ENCODE peak calls at places on chromosomes 5 and 9, in five cellular contexts. One of them, this sample, is unnamed.

GRCh38 chr5:180352116-180352975 is 790 bp downstream of the GFPT2 start:
- DNase-seq in H54: peak; percentile 44
- DNase-seq in GM12891: no peak
- DNase-seq in spleen: no peak
- DNase-seq in heart left ventricle: peak; percentile 43
- DNase-seq in this sample: no peak

GRCh38 chr5:127754259-127754658 is 51.1 kb downstream of the CCDC192 start:
- DNase-seq in H54: no peak
- DNase-seq in GM12891: no peak
- DNase-seq in spleen: no peak
- DNase-seq in heart left ventricle: no peak
- DNase-seq in this sample: no peak

GRCh38 chr5:44242791-44243190 is 146.4 kb downstream of the FGF10 start:
- DNase-seq in H54: no peak
- DNase-seq in GM12891: no peak
- DNase-seq in spleen: no peak
- DNase-seq in heart left ventricle: no peak
- DNase-seq in this sample: no peak

GRCh38 chr9:135903358-135903656 is 4.0 kb downstream of the CAMSAP1 start:
- DNase-seq in H54: no peak
- DNase-seq in GM12891: no peak
- DNase-seq in spleen: no peak
- DNase-seq in heart left ventricle: no peak
- DNase-seq in this sample: no peak

GRCh38 chr9:77864096-77864889 is 167.3 kb downstream of the GNAQ start:
- DNase-seq in H54: no peak
- DNase-seq in GM12891: no peak
- DNase-seq in spleen: no peak
- DNase-seq in heart left ventricle: no peak
- DNase-seq in this sample: no peak

GRCh38 chr9:123453904-123454321 is 97.9 kb downstream of the CRB2 start:
- DNase-seq in H54: no peak
- DNase-seq in GM12891: no peak
- DNase-seq in spleen: peak; percentile 43
- DNase-seq in heart left ventricle: peak; percentile 38
- DNase-seq in this sample: no peak

GRCh38 chr5:76836181-76836580 is 13.6 kb upstream of the S100Z start:
- DNase-seq in H54: no peak
- DNase-seq in GM12891: no peak
- DNase-seq in spleen: no peak
- DNase-seq in heart left ventricle: no peak
- DNase-seq in this sample: no peak

GRCh38 chr5:80961376-80962281 is 1.5 kb downstream of the RASGRF2 start:
- DNase-seq in H54: no peak
- DNase-seq in GM12891: no peak
- DNase-seq in spleen: no peak
- DNase-seq in heart left ventricle: no peak
- DNase-seq in this sample: no peak

GRCh38 chr5:176652136-176652535 is 4.9 kb downstream of the TSPAN17 start:
- DNase-seq in H54: no peak
- DNase-seq in GM12891: no peak
- DNase-seq in spleen: no peak
- DNase-seq in heart left ventricle: no peak
- DNase-seq in this sample: no peak

GRCh38 chr9:120267929-120268328 is 312.0 kb downstream of the CDK5RAP2 start:
- DNase-seq in H54: no peak
- DNase-seq in GM12891: no peak
- DNase-seq in spleen: no peak
- DNase-seq in heart left ventricle: no peak
- DNase-seq in this sample: no peak

GRCh38 chr5:142281966-142282365 is 42.9 kb downstream of the SPRY4 start:
- DNase-seq in H54: no peak
- DNase-seq in GM12891: no peak
- DNase-seq in spleen: no peak
- DNase-seq in heart left ventricle: no peak
- DNase-seq in this sample: no peak

GRCh38 chr9:126417684-126418083 is 91.1 kb downstream of the MVB12B start:
- DNase-seq in H54: no peak
- DNase-seq in GM12891: no peak
- DNase-seq in spleen: no peak
- DNase-seq in heart left ventricle: no peak
- DNase-seq in this sample: no peak

GRCh38 chr9:133141833-133142594 is 21.0 kb upstream of the RALGDS start:
- DNase-seq in H54: no peak
- DNase-seq in GM12891: peak; percentile 68
- DNase-seq in spleen: peak; percentile 89
- DNase-seq in heart left ventricle: no peak
- DNase-seq in this sample: no peak

DNA sequence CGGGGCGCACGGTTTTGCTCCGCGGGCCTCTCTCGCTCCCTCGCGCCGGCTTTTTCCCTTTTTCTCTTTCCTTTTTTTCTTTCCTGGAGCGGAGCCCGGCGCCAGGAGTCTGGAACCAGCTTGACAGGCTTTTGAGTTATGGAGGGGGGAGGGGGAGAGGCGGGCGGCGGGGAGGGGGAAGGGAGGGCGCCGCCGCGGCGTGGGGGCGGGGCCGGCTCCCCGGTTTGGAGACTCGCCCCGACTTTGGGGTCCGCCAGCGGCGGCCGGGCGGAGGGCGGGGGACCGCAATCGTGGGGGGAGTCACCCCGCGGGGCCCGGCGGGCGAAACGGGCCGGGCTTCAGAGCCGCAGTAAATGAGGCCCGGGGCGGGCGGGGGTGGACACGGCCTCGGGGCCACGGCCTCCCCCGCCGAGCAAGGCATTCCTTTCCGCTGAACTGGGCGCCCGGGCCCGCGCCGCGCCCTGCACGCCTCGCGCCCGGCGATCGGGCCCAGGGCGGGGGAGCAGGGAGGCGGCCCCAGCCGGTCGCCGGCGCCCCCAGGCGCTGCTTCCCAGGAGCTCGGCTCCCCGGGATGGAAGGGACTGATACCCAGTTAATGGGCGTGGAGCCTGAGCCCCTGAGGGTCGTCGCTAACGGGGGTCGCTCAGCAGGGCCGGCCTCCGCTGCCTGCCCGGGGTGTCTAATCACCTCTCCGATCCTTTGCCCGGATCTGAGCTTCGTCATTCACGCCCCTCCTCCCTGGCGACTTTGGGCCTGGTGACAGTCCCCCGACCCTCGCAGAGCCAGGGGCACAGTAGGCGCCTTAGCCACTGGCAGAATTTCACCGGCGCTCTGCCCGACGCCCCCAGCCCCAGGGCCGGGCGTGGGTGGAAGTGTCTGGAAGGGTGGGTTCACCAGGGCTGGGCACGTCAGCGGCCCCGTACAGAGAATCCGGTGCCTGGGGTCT is 138.1 kb downstream of the C9orf50 start:
- DNase-seq in H54: no peak
- DNase-seq in GM12891: no peak
- DNase-seq in spleen: peak; percentile 88
- DNase-seq in heart left ventricle: peak; percentile 93
- DNase-seq in this sample: no peak
- TF ChIP-seq POLR2A in H54: peak; percentile 25
- TF ChIP-seq POLR2A in GM12891: no peak
- TF ChIP-seq POLR2A in spleen: no peak
- TF ChIP-seq POLR2A in heart left ventricle: no peak
- TF ChIP-seq POLR2A in this sample: no peak

GRCh38 chr5:38441730-38442573 is 114.5 kb downstream of the LIFR start:
- DNase-seq in H54: peak; percentile 83
- DNase-seq in GM12891: peak; percentile 62
- DNase-seq in spleen: peak; percentile 90
- DNase-seq in heart left ventricle: peak; percentile 86
- DNase-seq in this sample: peak; percentile 33
- TF ChIP-seq POLR2A in H54: no peak
- TF ChIP-seq POLR2A in GM12891: no peak
- TF ChIP-seq POLR2A in spleen: no peak
- TF ChIP-seq POLR2A in heart left ventricle: no peak
- TF ChIP-seq POLR2A in this sample: no peak

GRCh38 chr9:127897194-127897692 is 2.2 kb downstream of the ST6GALNAC6 start:
- DNase-seq in H54: no peak
- DNase-seq in GM12891: peak; percentile 65
- DNase-seq in spleen: peak; percentile 81
- DNase-seq in heart left ventricle: peak; percentile 85
- DNase-seq in this sample: no peak
- TF ChIP-seq POLR2A in H54: no peak
- TF ChIP-seq POLR2A in GM12891: no peak
- TF ChIP-seq POLR2A in spleen: no peak
- TF ChIP-seq POLR2A in heart left ventricle: no peak
- TF ChIP-seq POLR2A in this sample: no peak

DNA sequence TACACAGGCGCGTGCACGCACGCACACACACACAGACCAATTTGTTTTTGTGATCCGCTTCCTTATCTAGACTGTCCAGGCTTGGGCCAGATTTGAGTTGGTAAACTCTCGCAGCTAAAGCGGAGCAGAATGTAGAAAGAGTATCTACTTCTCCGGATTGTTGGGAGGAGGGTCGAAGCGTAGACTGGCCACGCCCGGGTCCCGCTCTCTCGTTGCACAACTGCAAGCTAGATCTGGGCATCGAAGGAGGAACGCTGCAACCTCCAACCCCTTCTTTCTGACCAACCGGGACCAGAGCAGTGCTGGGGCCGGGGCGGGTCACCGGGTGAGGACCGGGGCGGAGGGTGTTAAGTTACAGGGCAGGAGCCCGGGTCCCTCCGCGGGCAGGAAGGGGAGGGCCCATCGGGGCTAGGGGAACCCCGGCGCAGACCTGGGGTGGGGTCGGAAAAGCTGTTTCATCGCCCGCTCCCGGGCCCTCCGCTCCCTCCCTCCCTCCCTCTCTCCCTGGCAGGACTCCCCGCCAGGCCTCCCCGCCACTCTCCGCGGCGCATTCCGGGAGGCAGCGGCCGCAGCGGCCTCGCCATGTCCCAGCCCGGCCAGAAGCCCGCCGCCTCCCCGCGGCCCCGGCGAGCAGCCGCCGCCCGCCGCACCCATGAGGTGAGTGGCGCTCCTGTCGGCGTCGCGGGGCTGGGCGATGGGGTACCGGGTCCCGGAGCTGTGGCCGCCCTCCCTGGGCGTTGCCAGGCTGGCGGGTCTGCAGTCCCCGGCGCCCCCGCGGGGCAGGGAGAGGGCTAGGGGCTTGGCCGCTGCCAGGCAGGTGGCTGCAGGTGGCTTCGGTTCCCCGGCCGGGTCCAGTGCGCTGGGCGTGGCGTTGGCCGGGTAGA is at the start of gene CAST:
- DNase-seq in H54: peak; percentile 74
- DNase-seq in GM12891: peak; percentile 71
- DNase-seq in spleen: peak; percentile 97
- DNase-seq in heart left ventricle: peak; percentile 91
- DNase-seq in this sample: peak; percentile 73
- TF ChIP-seq POLR2A in H54: no peak
- TF ChIP-seq POLR2A in GM12891: peak; percentile 38
- TF ChIP-seq POLR2A in spleen: peak; percentile 51
- TF ChIP-seq POLR2A in heart left ventricle: no peak
- TF ChIP-seq POLR2A in this sample: peak; percentile 54